ENCODE peak calls at places on chromosome 17, in four cellular contexts. One of them, this sample, is unnamed.
A peak's percentile ranks its signal among the peaks of the same experiment; 100 is the strongest.

GRCh38 chr17:58317421-58318064 is 11.1 kb downstream of the TSPOAP1 start:
- DNase-seq in left lung: no peak
- DNase-seq in myocyte: peak; percentile 64
- DNase-seq in activated T-cell treated with anti-CD3 and anti-CD28 coated beads for 4 hours: peak; percentile 61
- DNase-seq in this sample: peak; percentile 94

GRCh38 chr17:59401725-59402124 is 70.3 kb downstream of the YPEL2 start:
- DNase-seq in left lung: no peak
- DNase-seq in myocyte: no peak
- DNase-seq in activated T-cell treated with anti-CD3 and anti-CD28 coated beads for 4 hours: no peak
- DNase-seq in this sample: no peak

GRCh38 chr17:75442168-75443103 is 14.0 kb upstream of the TMEM94 start:
- DNase-seq in left lung: no peak
- DNase-seq in myocyte: no peak
- DNase-seq in activated T-cell treated with anti-CD3 and anti-CD28 coated beads for 4 hours: no peak
- DNase-seq in this sample: no peak

GRCh38 chr17:70074236-70074830 is 692 bp upstream of the KCNJ16 start:
- DNase-seq in left lung: no peak
- DNase-seq in myocyte: no peak
- DNase-seq in activated T-cell treated with anti-CD3 and anti-CD28 coated beads for 4 hours: no peak
- DNase-seq in this sample: no peak

GRCh38 chr17:79941088-79942010 is 94.3 kb downstream of the TBC1D16 start:
- DNase-seq in left lung: peak; percentile 65
- DNase-seq in myocyte: no peak
- DNase-seq in activated T-cell treated with anti-CD3 and anti-CD28 coated beads for 4 hours: no peak
- DNase-seq in this sample: no peak

GRCh38 chr17:17400566-17401184 is 76.1 kb upstream of the MED9 start:
- DNase-seq in left lung: no peak
- DNase-seq in myocyte: no peak
- DNase-seq in activated T-cell treated with anti-CD3 and anti-CD28 coated beads for 4 hours: no peak
- DNase-seq in this sample: no peak

GRCh38 chr17:50123649-50124349 is 6.2 kb downstream of the SAMD14 start:
- DNase-seq in left lung: peak; percentile 68
- DNase-seq in myocyte: no peak
- DNase-seq in activated T-cell treated with anti-CD3 and anti-CD28 coated beads for 4 hours: no peak
- DNase-seq in this sample: no peak

GRCh38 chr17:67474081-67474661 is 97.1 kb downstream of the PITPNC1 start:
- DNase-seq in left lung: no peak
- DNase-seq in myocyte: peak; percentile 70
- DNase-seq in activated T-cell treated with anti-CD3 and anti-CD28 coated beads for 4 hours: no peak
- DNase-seq in this sample: no peak